ENCODE peak calls at places on chromosomes 16 and 17, in seven cellular contexts. R is stimulated activated CD4-positive, alpha-beta T cell treated with anti-CD3 and anti-CD28 coated beads, TNF-alpha, amount 100 ng/mL, for 48 hours; E is GM13977; D is mucosa of descending colon; P is H7; H is skeletal muscle cell; Z is posterior cingulate gyrus. Y is an unnamed sample.

GRCh38 chr17:15291674-15292361 is 26.7 kb upstream of the PMP22 start:
- DNase-seq in R (no peak), H (no peak), P (no peak), Z (no peak), E (no peak), D (no peak), Y (no peak)

GRCh38 chr16:3101018-3101840 is 2.1 kb upstream of the ZSCAN10 start:
- DNase-seq in E (peak; percentile 65), R (no peak), P (peak; percentile 81), H (no peak), D (peak; percentile 47), Z (no peak), Y (peak; percentile 81)

GRCh38 chr16:55479560-55480197 is 681 bp downstream of the MMP2 start:
- DNase-seq in P (no peak), E (no peak), Z (no peak), H (no peak), D (no peak), R (no peak), Y (no peak)

GRCh38 chr16:58409316-58409973 is 17.2 kb downstream of the GINS3 start:
- DNase-seq in Z (no peak), H (peak; percentile 43), D (no peak), P (no peak), R (no peak), E (no peak), Y (no peak)

GRCh38 chr17:74513987-74514631 is 17.2 kb downstream of the CD300LB start:
- DNase-seq in R (peak; percentile 37), H (peak; percentile 11), E (no peak), Z (no peak), D (peak; percentile 20), P (no peak), Y (peak; percentile 62)

GRCh38 chr17:6366144-6366755 is 68.7 kb downstream of the AIPL1 start:
- DNase-seq in Z (no peak), D (no peak), H (no peak), P (peak; percentile 48), R (no peak), E (no peak), Y (no peak)

GRCh38 chr17:50125420-50125997 is 4.5 kb downstream of the SAMD14 start:
- DNase-seq in Z (no peak), D (no peak), H (no peak), R (no peak), E (no peak), P (no peak), Y (no peak)

GRCh38 chr17:57537524-57538410 is 207.3 kb downstream of the CCDC182 start:
- DNase-seq in D (no peak), R (no peak), P (no peak), H (no peak), Z (no peak), E (no peak), Y (no peak)

GRCh38 chr17:19753049-19753444 is 4.9 kb upstream of the ALDH3A1 start:
- DNase-seq in E (no peak), D (peak; percentile 53), Z (no peak), R (no peak), H (peak; percentile 31), P (no peak), Y (no peak)

GRCh38 chr17:55996826-55997225 is 156.4 kb upstream of the ANKFN1 start:
- DNase-seq in P (no peak), R (no peak), Z (no peak), E (no peak), D (no peak), H (no peak), Y (no peak)

GRCh38 chr16:75758215-75758614 is 31.9 kb upstream of the CPHXL start:
- DNase-seq in Z (no peak), E (no peak), D (no peak), P (no peak), R (no peak), H (no peak), Y (no peak)

GRCh38 chr17:8175795-8176196 is 384 bp downstream of the TMEM107 start:
- DNase-seq in R (no peak), Z (no peak), P (no peak), E (no peak), D (no peak), H (no peak), Y (no peak)

GRCh38 chr17:43211123-43211479 is 574 bp upstream of the TMEM106A start:
- DNase-seq in H (no peak), P (no peak), R (no peak), D (no peak), E (no peak), Z (no peak), Y (no peak)

GRCh38 chr17:1977583-1978395 is 47.3 kb downstream of the RTN4RL1 start:
- DNase-seq in R (no peak), E (no peak), Z (peak; percentile 45), D (no peak), P (peak; percentile 96), H (no peak), Y (no peak)

GRCh38 chr16:49464877-49465504 is 91.4 kb downstream of the C16orf78 start:
- DNase-seq in D (no peak), Z (no peak), H (no peak), E (peak; percentile 54), P (peak; percentile 95), R (no peak), Y (no peak)

GRCh38 chr17:78351449-78352006 is 8.3 kb downstream of the SOCS3 start:
- DNase-seq in Z (peak; percentile 77), R (no peak), P (peak; percentile 78), E (no peak), H (peak; percentile 99), D (peak; percentile 83), Y (no peak)

GRCh38 chr17:37447641-37448040 is 41.0 kb downstream of the TADA2A start:
- DNase-seq in P (no peak), E (no peak), H (no peak), Z (no peak), D (no peak), R (no peak), Y (no peak)